ENCODE peak calls at places on chromosomes 4 and X, in nine cellular contexts. M, H, U, E, Z, N, A, Y and T are unnamed samples.

GRCh38 chrX:41526268-41526667 is 79.1 kb downstream of the NYX start:
- DNase-seq in A (no peak), Z (no peak), Y (no peak), U (no peak), N (no peak), H (no peak), E (no peak), M (no peak), T (no peak)

GRCh38 chr4:78057600-78058560 is 757 bp downstream of the FRAS1 start:
- DNase-seq in N (no peak), E (peak), Z (peak), U (no peak), A (peak), H (peak), M (peak), Y (peak), T (peak)

GRCh38 chr4:148026022-148026421 is 294.1 kb downstream of the ARHGAP10 start:
- DNase-seq in U (no peak), Y (no peak), N (no peak), H (peak), A (no peak), Z (no peak), E (no peak), M (no peak), T (no peak)

GRCh38 chrX:27251369-27251768 is 211.8 kb downstream of the PPP4R3C start:
- DNase-seq in U (no peak), M (no peak), N (peak), A (no peak), Y (no peak), E (no peak), Z (no peak), H (no peak), T (no peak)

GRCh38 chrX:140346711-140347110 is 158.2 kb downstream of the SOX3 start:
- DNase-seq in Z (no peak), M (no peak), N (no peak), H (no peak), E (no peak), U (no peak), Y (no peak), A (no peak), T (no peak)

GRCh38 chr4:7771541-7772507 is 167.8 kb downstream of the AFAP1 start:
- DNase-seq in M (no peak), E (peak), H (no peak), N (no peak), U (no peak), Z (no peak), A (no peak), Y (peak), T (no peak)

GRCh38 chr4:57116245-57116644 is 6.1 kb upstream of the IGFBP7 start:
- DNase-seq in H (no peak), U (no peak), Y (no peak), M (no peak), E (no peak), A (no peak), Z (no peak), N (no peak), T (no peak)

GRCh38 chr4:41026971-41027370 is 187.4 kb downstream of the APBB2 start:
- DNase-seq in Z (no peak), E (no peak), A (no peak), H (no peak), Y (no peak), N (no peak), M (no peak), U (no peak), T (no peak)

GRCh38 chr4:159764343-159764952 is 661.6 kb downstream of the RAPGEF2 start:
- DNase-seq in E (no peak), Z (no peak), M (no peak), Y (no peak), N (peak), H (peak), A (no peak), U (no peak), T (no peak)

GRCh38 chr4:154722262-154722661 is 21.5 kb upstream of the LRAT start:
- DNase-seq in Y (no peak), H (no peak), N (no peak), A (no peak), E (no peak), M (no peak), U (no peak), Z (no peak), T (no peak)

GRCh38 chr4:136078971-136079370 is 1453.3 kb downstream of the PCDH18 start:
- DNase-seq in U (no peak), N (no peak), M (no peak), H (peak), Z (no peak), E (no peak), A (no peak), Y (no peak), T (no peak)

GRCh38 chr4:73453701-73454005 is 17.6 kb downstream of the AFP start:
- DNase-seq in Y (no peak), H (no peak), U (no peak), A (no peak), Z (no peak), E (no peak), M (no peak), N (no peak), T (no peak)

GRCh38 chr4:3387154-3387942 is 54.4 kb upstream of the HGFAC start:
- DNase-seq in E (peak), Z (no peak), N (no peak), U (no peak), Y (no peak), M (no peak), H (no peak), A (no peak), T (no peak)

GRCh38 chr4:3389186-3389878 is 52.4 kb upstream of the HGFAC start:
- DNase-seq in E (peak), H (no peak), Z (no peak), U (no peak), Y (no peak), A (no peak), M (no peak), N (no peak), T (peak)

GRCh38 chr4:3389879-3390840 is 51.6 kb upstream of the HGFAC start:
- DNase-seq in Y (no peak), N (no peak), H (no peak), Z (no peak), U (no peak), A (no peak), M (no peak), E (peak), T (no peak)

GRCh38 chr4:3387943-3388348 is 53.8 kb upstream of the HGFAC start:
- DNase-seq in U (no peak), M (no peak), Z (peak), Y (peak), H (peak), A (peak), E (peak), N (no peak), T (peak)

DNA sequence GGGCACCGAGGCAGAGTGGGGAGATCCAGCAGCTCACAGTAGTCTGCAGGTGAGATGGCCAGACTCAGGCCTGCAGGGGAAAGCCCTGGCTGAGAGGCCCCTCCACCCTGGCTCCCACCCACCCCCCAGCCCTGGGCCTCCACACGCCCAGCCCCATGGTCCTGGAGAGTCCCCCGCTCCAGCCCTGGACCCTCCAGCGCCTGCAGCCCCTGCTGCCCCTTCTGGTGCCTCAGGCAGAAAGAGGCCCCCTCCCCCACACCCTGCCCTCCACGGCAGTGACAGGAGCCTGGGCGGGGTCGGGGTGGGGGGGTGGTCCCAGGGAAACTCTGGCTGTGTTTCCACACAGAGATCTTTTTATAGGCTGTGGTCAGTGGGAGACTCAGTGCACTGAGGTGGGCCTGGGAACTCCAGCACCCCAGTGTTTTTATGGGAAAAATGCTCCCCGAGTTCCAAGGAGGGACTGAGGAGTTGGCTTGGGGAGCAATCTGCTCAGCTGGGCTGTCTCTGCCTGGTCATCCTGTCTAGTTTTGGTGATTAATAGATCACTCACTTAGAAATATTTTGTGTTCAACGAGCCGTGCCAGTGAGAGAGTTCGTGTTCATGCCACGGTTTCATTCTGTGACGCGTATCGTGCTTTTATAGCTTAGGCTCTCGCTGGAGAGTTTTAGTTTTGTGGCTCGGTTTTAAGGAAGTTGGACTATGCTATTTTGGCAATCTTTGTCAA is 53.1 kb upstream of the HGFAC start:
- DNase-seq in M (no peak), U (no peak), H (peak), A (no peak), Y (no peak), E (peak), N (no peak), Z (no peak), T (no peak)
- H3K27ac ChIP-seq in M (no peak), U (peak), H (peak), A (peak), Y (peak), E (peak), N (no peak), Z (peak), T (peak)

DNA sequence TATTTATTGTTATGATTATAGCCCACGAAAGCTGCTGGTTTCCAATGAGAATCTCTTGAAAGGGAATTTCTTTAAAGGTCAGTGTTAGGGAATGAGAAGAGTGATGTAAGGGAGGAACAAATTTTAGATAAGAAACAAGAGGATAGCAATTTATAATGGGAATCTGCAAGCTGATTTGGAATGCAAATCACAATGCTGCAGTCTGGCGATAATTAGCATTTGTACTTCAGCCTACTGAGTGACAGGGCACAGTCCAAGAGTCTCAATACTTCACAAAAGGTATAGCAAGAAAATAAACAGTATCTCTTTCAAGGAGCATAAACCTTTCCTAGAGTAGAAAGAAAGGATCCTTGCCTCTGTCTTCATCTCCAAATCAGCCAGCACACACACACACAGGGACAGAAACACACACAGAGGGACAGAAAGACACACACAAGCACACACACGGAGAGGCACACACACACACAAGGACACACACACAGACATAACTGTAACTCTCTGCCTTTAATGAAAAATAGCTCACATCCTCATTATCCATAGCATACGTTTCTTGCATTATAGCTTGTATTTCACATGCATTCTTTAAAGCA is 1.2 kb upstream of the GPM6A start:
- DNase-seq in Y (no peak), N (no peak), U (no peak), M (no peak), H (no peak), E (no peak), Z (no peak), A (no peak), T (no peak)
- H3K27ac ChIP-seq in Y (no peak), N (no peak), U (no peak), M (no peak), H (no peak), E (no peak), Z (no peak), A (no peak), T (no peak)

DNA sequence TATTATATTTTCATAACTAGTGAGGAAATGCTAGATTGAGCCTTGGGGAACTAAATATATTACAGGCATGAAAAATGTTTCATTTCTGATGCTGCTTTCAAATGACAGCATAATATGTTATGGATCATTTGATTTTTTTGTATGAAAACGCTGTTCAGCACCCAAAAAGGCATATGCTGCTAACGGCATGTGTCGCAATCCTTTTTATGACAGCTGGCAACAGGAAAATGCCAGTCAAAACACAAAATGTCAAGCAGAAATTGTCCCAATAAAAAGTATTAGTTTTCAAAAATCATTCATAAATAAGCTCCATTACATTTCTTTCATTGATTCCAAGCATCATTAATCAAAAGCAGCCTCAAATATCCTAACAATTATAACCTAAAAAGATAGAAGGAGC is 1244.5 kb downstream of the PCDH7 start:
- DNase-seq in A (no peak), M (no peak), Y (no peak), H (no peak), N (no peak), E (no peak), Z (no peak), U (no peak), T (no peak)
- H3K27ac ChIP-seq in A (no peak), M (no peak), Y (no peak), H (no peak), N (no peak), E (no peak), Z (no peak), U (no peak), T (no peak)

GRCh38 chrX:148540114-148540513 is 39.7 kb downstream of the AFF2 start:
- DNase-seq in H (no peak), N (no peak), Y (no peak), M (no peak), Z (no peak), E (no peak), A (no peak), U (no peak), T (no peak)

GRCh38 chrX:148536961-148537360 is 36.5 kb downstream of the AFF2 start:
- DNase-seq in Z (no peak), N (no peak), U (no peak), E (no peak), M (no peak), Y (no peak), H (no peak), A (no peak), T (no peak)

GRCh38 chrX:148541461-148541983 is 41.1 kb downstream of the AFF2 start:
- DNase-seq in H (no peak), M (no peak), A (no peak), Y (no peak), E (no peak), U (no peak), Z (no peak), N (no peak), T (no peak)

GRCh38 chrX:148537556-148538182 is 37.3 kb downstream of the AFF2 start:
- DNase-seq in Y (no peak), H (no peak), N (no peak), U (no peak), E (no peak), A (no peak), Z (no peak), M (no peak), T (no peak)

GRCh38 chrX:148538582-148538981 is 38.2 kb downstream of the AFF2 start:
- DNase-seq in A (no peak), Z (no peak), M (no peak), N (no peak), U (no peak), Y (no peak), E (no peak), H (no peak), T (no peak)
- H3K27ac ChIP-seq in A (no peak), Z (no peak), M (no peak), N (no peak), U (no peak), Y (no peak), E (no peak), H (no peak), T (no peak)

DNA sequence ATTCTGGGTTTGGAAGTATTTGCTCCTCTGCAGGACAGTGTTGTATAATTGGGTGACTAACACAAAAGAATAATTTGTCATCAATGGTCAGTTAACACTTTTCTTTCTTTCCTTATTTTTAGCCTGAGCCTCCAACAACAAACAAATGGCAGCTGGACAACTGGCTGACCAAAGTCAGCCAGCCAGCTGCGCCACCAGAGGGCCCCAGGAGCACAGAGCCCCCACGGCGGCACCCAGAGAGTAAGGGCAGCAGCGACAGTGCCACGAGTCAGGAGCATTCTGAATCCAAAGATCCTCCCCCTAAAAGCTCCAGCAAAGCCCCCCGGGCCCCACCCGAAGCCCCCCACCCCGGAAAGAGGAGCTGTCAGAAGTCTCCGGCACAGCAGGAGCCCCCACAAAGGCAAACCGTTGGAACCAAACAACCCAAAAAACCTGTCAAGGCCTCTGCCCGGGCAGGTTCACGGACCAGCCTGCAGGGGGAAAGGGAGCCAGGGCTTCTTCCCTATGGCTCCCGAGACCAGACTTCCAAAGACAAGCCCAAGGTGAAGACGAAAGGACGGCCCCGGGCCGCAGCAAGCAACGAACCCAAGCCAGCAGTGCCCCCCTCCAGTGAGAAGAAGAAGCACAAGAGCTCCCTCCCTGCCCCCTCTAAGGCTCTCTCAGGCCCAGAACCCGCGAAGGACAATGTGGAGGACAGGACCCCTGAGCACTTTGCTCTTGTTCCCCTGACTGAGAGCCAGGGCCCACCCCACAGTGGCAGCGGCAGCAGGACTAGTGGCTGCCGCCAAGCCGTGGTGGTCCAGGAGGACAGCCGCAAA is 106.0 kb downstream of the KLHL8 start:
- DNase-seq in U (no peak), Z (peak), H (no peak), N (no peak), M (no peak), A (no peak), Y (no peak), E (no peak), T (no peak)
- H3K27ac ChIP-seq in U (no peak), Z (no peak), H (no peak), N (no peak), M (no peak), A (no peak), Y (no peak), E (no peak), T (no peak)

GRCh38 chr4:123589361-123589760 is 192.8 kb downstream of the SPRY1 start:
- DNase-seq in E (no peak), Y (no peak), A (no peak), H (no peak), M (no peak), U (no peak), Z (no peak), N (no peak), T (no peak)
- H3K27ac ChIP-seq in E (peak), Y (peak), A (no peak), H (no peak), M (no peak), U (peak), Z (peak), N (no peak), T (no peak)

GRCh38 chrX:1582686-1583437 is 8.5 kb upstream of the AKAP17A start:
- DNase-seq in H (no peak), M (no peak), U (peak), Y (no peak), N (no peak), A (no peak), Z (no peak), E (no peak), T (no peak)
- H3K27ac ChIP-seq in H (no peak), M (no peak), U (no peak), Y (no peak), N (no peak), A (no peak), Z (no peak), E (no peak), T (no peak)

GRCh38 chr4:94546949-94547348 is 95.2 kb downstream of the PDLIM5 start:
- DNase-seq in Y (no peak), A (no peak), Z (no peak), E (no peak), N (no peak), U (no peak), M (no peak), H (no peak), T (no peak)

GRCh38 chr4:94544811-94545210 is 93.1 kb downstream of the PDLIM5 start:
- DNase-seq in E (no peak), N (no peak), U (no peak), Z (no peak), A (no peak), Y (no peak), H (no peak), M (no peak), T (no peak)

GRCh38 chr4:94540476-94540875 is 88.7 kb downstream of the PDLIM5 start:
- DNase-seq in Y (no peak), U (no peak), E (no peak), N (no peak), M (no peak), H (no peak), A (no peak), Z (no peak), T (no peak)

GRCh38 chr4:94548571-94548970 is 96.8 kb downstream of the PDLIM5 start:
- DNase-seq in N (no peak), E (no peak), U (peak), Z (peak), Y (no peak), H (peak), A (no peak), M (no peak), T (no peak)

GRCh38 chr4:94545296-94545695 is 93.6 kb downstream of the PDLIM5 start:
- DNase-seq in E (no peak), M (no peak), N (no peak), Z (no peak), U (no peak), A (no peak), H (peak), Y (no peak), T (no peak)
- H3K27ac ChIP-seq in E (no peak), M (no peak), N (no peak), Z (peak), U (no peak), A (no peak), H (no peak), Y (no peak), T (no peak)